ENCODE peak calls at places on chromosomes 7 and 10, in eight cellular contexts. E is keratinocyte, G is fibroblast of villous mesenchyme, X is fibroblast of lung, B is body of pancreas, N is left lung, U is iPS DF 6.9, F is right cardiac atrium. W is an unnamed sample.
A peak's percentile ranks its signal among the peaks of the same experiment; 100 is the strongest.

GRCh38 chr7:40147371-40148246 is 12.8 kb downstream of the SUGCT start:
- DNase-seq in E (no peak), G (peak; percentile 52), X (no peak), B (no peak), N (no peak), U (no peak), F (no peak), W (no peak)

GRCh38 chr7:6197801-6198551 is 74.4 kb downstream of the CYTH3 start:
- DNase-seq in E (no peak), G (no peak), X (no peak), B (no peak), N (no peak), U (no peak), F (no peak), W (no peak)

GRCh38 chr10:45001382-45002148 is 842 bp downstream of the ZNF22 start:
- DNase-seq in E (no peak), G (peak; percentile 70), X (peak; percentile 75), B (peak; percentile 89), N (peak; percentile 75), U (no peak), F (peak; percentile 87), W (no peak)

GRCh38 chr7:113831509-113831908 is 87.3 kb downstream of the PPP1R3A start:
- DNase-seq in E (no peak), G (peak; percentile 34), X (peak; percentile 66), B (no peak), N (no peak), U (no peak), F (no peak), W (no peak)

GRCh38 chr10:70575874-70576802 is 26.4 kb downstream of the PRF1 start:
- DNase-seq in E (no peak), G (peak; percentile 76), X (peak; percentile 66), B (peak; percentile 78), N (peak; percentile 78), U (no peak), F (peak; percentile 76), W (no peak)

GRCh38 chr7:98178321-98178720 is 32.9 kb upstream of the BHLHA15 start:
- DNase-seq in E (no peak), G (no peak), X (no peak), B (peak; percentile 97), N (peak; percentile 78), U (no peak), F (peak; percentile 86), W (no peak)

GRCh38 chr10:25425776-25426175 is 251.0 kb downstream of the GPR158 start:
- DNase-seq in E (no peak), G (no peak), X (no peak), B (no peak), N (no peak), U (no peak), F (no peak), W (no peak)

GRCh38 chr10:16521311-16522016 is at the start of gene C1QL3:
- DNase-seq in E (no peak), G (peak; percentile 23), X (peak; percentile 42), B (peak; percentile 16), N (no peak), U (no peak), F (no peak), W (no peak)

GRCh38 chr7:25726682-25727357 is 425.2 kb upstream of the NFE2L3 start:
- DNase-seq in E (no peak), G (no peak), X (no peak), B (no peak), N (no peak), U (no peak), F (no peak), W (no peak)

GRCh38 chr7:143882611-143883078 is 19.3 kb downstream of the TCAF1 start:
- DNase-seq in E (no peak), G (peak; percentile 51), X (peak; percentile 69), B (peak; percentile 43), N (peak; percentile 74), U (no peak), F (peak; percentile 91), W (no peak)

GRCh38 chr7:155353256-155353897 is 55.7 kb downstream of the INSIG1 start:
- DNase-seq in E (no peak), G (no peak), X (no peak), B (no peak), N (no peak), U (no peak), F (no peak), W (no peak)

GRCh38 chr7:55192718-55193117 is 172.4 kb upstream of the LANCL2 start:
- DNase-seq in E (no peak), G (peak; percentile 61), X (peak; percentile 82), B (no peak), N (no peak), U (no peak), F (no peak), W (peak; percentile 62)

GRCh38 chr7:156892086-156892800 is 740 bp downstream of the LMBR1 start:
- DNase-seq in E (no peak), G (no peak), X (peak; percentile 19), B (peak; percentile 53), N (peak; percentile 72), U (no peak), F (peak; percentile 81), W (no peak)

GRCh38 chr7:29091722-29092121 is 54.6 kb downstream of the CPVL start:
- DNase-seq in E (no peak), G (peak; percentile 7), X (peak; percentile 48), B (no peak), N (no peak), U (no peak), F (no peak), W (no peak)

DNA sequence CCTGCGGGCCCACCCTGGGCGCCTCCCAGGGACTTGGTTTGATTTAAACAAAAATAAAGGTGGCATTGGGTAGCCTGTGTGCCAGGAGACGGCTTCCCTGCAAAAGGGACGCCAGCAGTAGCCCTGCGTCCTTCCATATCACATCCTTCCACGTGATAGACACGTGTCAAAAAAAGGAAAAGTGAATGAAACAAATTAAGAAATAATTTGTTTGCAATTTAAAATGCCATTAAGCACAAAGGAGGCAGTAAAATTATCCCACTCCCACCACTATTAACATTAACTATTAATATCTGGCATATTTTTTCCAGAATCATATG is 7.6 kb downstream of the TACR2 start:
- DNase-seq in E (no peak), G (no peak), X (no peak), B (no peak), N (peak; percentile 39), U (no peak), F (no peak), W (no peak)
- H3K4me3 ChIP-seq in E (peak overlapping the region; percentile 45), G (peak overlapping the region; percentile 54), X (peak overlapping the region; percentile 31), B (no peak overlapping the region), N (peak overlapping the region; percentile 35), U (no peak overlapping the region), F (peak overlapping the region; percentile 26), W (peak overlapping the region; percentile 46)

DNA sequence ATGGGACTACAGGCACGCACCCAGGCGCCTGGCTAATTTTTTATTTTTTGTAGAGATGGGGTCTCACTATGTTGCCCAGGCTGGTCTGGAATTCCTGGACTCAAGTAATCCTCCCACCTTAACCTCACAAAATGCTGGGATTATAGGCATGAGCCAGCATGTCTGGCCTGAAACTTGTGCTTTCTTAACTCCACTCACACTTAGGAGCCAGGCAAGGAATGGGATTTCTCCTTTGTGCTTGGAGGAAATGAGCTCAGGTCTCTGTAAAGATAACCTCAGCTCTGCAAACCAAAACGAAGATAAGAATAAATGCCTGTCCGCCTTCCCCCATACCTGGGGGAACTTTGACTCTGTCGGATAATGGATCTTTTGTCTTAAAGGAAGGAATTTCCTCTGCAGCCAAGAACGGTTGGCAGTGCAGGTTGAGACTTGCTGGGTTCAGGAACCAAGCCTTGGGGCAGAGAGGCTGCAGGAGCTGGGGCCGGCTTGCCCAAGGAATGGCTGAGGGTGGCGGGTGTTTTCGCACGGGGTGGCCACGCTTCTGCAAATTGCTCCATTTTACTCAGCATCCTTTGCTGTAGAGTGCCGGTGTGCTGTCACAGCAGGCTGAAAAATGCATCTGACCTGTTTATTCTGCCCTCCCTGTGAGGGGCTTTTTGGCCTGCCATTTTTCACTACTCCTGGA is 174.2 kb downstream of the KIAA1217 start:
- DNase-seq in E (peak; percentile 85), G (no peak), X (no peak), B (no peak), N (no peak), U (no peak), F (no peak), W (no peak)
- H3K4me3 ChIP-seq in E (peak overlapping the region; percentile 61), G (no peak overlapping the region), X (no peak overlapping the region), B (no peak overlapping the region), N (no peak overlapping the region), U (no peak overlapping the region), F (no peak overlapping the region), W (no peak overlapping the region)

DNA sequence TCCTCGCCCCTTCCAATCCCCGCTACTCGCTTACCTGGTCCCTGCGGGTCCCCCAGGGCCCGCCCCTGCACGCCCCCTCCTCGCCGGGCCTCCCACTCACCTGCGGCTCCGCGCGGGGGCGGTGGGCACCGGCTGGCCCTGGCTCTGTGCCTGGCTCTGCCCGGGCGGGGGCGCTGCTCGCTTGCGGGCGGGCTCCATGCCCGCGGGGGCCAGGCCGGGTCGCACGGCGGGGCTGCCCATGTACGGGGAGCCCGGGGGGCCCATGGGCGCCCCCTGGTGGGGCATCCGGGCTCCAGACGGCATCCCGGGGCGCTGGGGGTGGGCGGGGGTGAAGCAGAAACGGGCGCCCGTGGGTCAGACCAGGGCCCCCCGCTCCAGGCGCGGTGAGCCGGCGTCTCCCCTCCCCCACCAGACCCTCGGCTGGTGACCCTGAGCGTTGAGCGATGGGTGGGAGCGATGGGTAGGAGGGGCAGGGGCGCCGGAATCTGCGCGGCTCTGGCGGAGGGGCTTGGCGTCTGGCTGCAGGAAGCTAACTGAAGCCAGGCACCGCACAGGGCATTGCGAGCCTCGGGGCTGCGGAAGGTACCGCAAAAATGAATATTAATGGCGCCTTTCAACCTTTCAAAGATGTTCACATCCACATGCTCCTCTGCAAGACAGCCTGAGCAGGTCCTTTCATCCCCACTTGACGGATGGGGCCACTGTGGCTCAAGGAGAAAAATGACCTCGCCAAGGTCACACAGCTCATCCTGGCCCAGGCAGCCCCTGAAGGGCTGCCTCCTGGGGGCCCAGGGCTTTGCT is 2.9 kb downstream of the SMARCD3 start:
- DNase-seq in E (no peak), G (peak; percentile 35), X (no peak), B (no peak), N (no peak), U (no peak), F (peak; percentile 87), W (no peak)
- H3K4me3 ChIP-seq in E (no peak overlapping the region), G (peak overlapping the region; percentile 39), X (peak overlapping the region; percentile 16), B (no peak overlapping the region), N (peak overlapping the region; percentile 14), U (peak overlapping the region; percentile 39), F (peak overlapping the region; percentile 29), W (peak overlapping the region; percentile 33)

GRCh38 chr7:152522551-152522950 is 86.7 kb upstream of the KMT2C start:
- DNase-seq in E (no peak), G (peak; percentile 34), X (peak; percentile 48), B (peak; percentile 11), N (no peak), U (no peak), F (peak; percentile 60), W (peak; percentile 4)
- H3K4me3 ChIP-seq in E (no peak overlapping the region), G (peak overlapping the region; percentile 30), X (peak overlapping the region; percentile 43), B (no peak overlapping the region), N (no peak overlapping the region), U (no peak overlapping the region), F (peak overlapping the region; percentile 41), W (peak overlapping the region; percentile 5)

DNA sequence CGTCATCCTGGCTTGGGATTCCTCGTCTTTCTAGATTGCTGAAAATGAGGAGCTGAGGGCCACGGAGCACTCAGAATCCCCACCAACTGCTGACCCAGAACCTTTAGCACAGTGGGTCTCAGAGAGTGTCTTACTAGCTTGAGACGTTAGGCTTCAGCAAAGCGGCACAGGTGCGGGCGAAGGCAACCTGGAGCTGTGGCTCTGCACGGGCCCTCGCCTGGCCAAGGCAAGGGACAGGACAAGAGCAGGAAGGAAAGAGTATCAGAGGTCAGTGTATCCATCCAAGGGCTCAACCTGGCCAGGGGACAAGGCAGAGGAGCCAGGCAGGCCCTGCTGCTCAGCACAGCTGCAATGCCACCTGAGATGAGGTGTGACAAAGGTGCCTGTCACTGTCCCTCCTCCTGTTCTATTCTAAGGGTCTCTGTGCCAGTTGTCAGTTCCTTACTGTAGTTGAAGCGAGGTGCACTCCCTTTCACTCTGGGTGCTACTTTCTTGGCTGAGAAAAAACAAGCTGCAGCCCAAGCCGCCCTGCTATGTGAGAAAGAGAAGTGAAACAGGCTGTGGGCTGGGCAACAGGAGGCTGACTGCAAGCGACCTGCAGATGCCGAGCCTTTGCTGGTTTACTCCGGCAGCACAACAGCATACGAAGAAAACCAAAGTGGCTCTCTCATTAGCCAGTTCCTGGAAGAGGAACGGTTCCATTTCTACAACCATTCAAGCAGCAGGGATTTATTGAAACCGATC is 33.3 kb upstream of the KDM7A start:
- DNase-seq in E (no peak), G (no peak), X (no peak), B (peak; percentile 57), N (peak; percentile 68), U (no peak), F (peak; percentile 69), W (no peak)
- H3K4me3 ChIP-seq in E (no peak overlapping the region), G (no peak overlapping the region), X (no peak overlapping the region), B (no peak overlapping the region), N (no peak overlapping the region), U (no peak overlapping the region), F (no peak overlapping the region), W (no peak overlapping the region)

W was measured in skeletal muscle cell.